ENCODE peak calls at places on chromosomes 3 and 15, in seven cellular contexts. One of them, this sample, is unnamed.

GRCh38 chr3:165635791-165636681 is 201.2 kb downstream of the BCHE start:
- DNase-seq in breast epithelium: no peak
- DNase-seq in HL-60: no peak
- DNase-seq in cardiac septum: no peak
- DNase-seq in tibial artery: no peak
- DNase-seq in activated gamma-delta T cell treated with Interleukin-2 at 50 U/mL for 16 hours: no peak
- DNase-seq in EH: no peak
- DNase-seq in this sample: no peak

GRCh38 chr3:171327441-171328174 is 132.6 kb downstream of the TNIK start:
- DNase-seq in activated gamma-delta T cell treated with Interleukin-2 at 50 U/mL for 16 hours: no peak
- DNase-seq in tibial artery: no peak
- DNase-seq in EH: no peak
- DNase-seq in cardiac septum: no peak
- DNase-seq in HL-60: no peak
- DNase-seq in breast epithelium: no peak
- DNase-seq in this sample: no peak

GRCh38 chr3:63303238-63303637 is 25.1 kb downstream of the SYNPR start:
- DNase-seq in HL-60: no peak
- DNase-seq in EH: no peak
- DNase-seq in tibial artery: no peak
- DNase-seq in cardiac septum: no peak
- DNase-seq in activated gamma-delta T cell treated with Interleukin-2 at 50 U/mL for 16 hours: no peak
- DNase-seq in breast epithelium: no peak
- DNase-seq in this sample: no peak

GRCh38 chr3:65836047-65836446 is 202.7 kb downstream of the MAGI1 start:
- DNase-seq in tibial artery: no peak
- DNase-seq in EH: peak
- DNase-seq in activated gamma-delta T cell treated with Interleukin-2 at 50 U/mL for 16 hours: no peak
- DNase-seq in breast epithelium: no peak
- DNase-seq in HL-60: no peak
- DNase-seq in cardiac septum: no peak
- DNase-seq in this sample: no peak

GRCh38 chr15:25689592-25689991 is 173.5 kb downstream of the ATP10A start:
- DNase-seq in cardiac septum: peak
- DNase-seq in breast epithelium: peak
- DNase-seq in activated gamma-delta T cell treated with Interleukin-2 at 50 U/mL for 16 hours: no peak
- DNase-seq in HL-60: no peak
- DNase-seq in tibial artery: peak
- DNase-seq in EH: no peak
- DNase-seq in this sample: no peak

GRCh38 chr15:67105065-67105951 is 39.9 kb downstream of the SMAD3 start:
- DNase-seq in HL-60: no peak
- DNase-seq in activated gamma-delta T cell treated with Interleukin-2 at 50 U/mL for 16 hours: no peak
- DNase-seq in breast epithelium: no peak
- DNase-seq in cardiac septum: no peak
- DNase-seq in tibial artery: peak
- DNase-seq in EH: peak
- DNase-seq in this sample: peak

GRCh38 chr3:153209596-153209995 is 47.6 kb downstream of the RAP2B start:
- DNase-seq in activated gamma-delta T cell treated with Interleukin-2 at 50 U/mL for 16 hours: no peak
- DNase-seq in EH: peak
- DNase-seq in tibial artery: peak
- DNase-seq in breast epithelium: no peak
- DNase-seq in HL-60: peak
- DNase-seq in cardiac septum: peak
- DNase-seq in this sample: no peak

GRCh38 chr3:161148832-161149475 is 43.8 kb upstream of the B3GALNT1 start:
- DNase-seq in cardiac septum: no peak
- DNase-seq in tibial artery: no peak
- DNase-seq in EH: peak
- DNase-seq in HL-60: no peak
- DNase-seq in activated gamma-delta T cell treated with Interleukin-2 at 50 U/mL for 16 hours: no peak
- DNase-seq in breast epithelium: no peak
- DNase-seq in this sample: no peak

GRCh38 chr3:81531256-81531655 is 230.2 kb downstream of the GBE1 start:
- DNase-seq in activated gamma-delta T cell treated with Interleukin-2 at 50 U/mL for 16 hours: no peak
- DNase-seq in tibial artery: no peak
- DNase-seq in EH: no peak
- DNase-seq in breast epithelium: no peak
- DNase-seq in HL-60: no peak
- DNase-seq in cardiac septum: no peak
- DNase-seq in this sample: no peak

GRCh38 chr3:50612234-50612972 is 829 bp upstream of the CISH start:
- DNase-seq in HL-60: no peak
- DNase-seq in breast epithelium: no peak
- DNase-seq in tibial artery: no peak
- DNase-seq in cardiac septum: no peak
- DNase-seq in activated gamma-delta T cell treated with Interleukin-2 at 50 U/mL for 16 hours: no peak
- DNase-seq in EH: no peak
- DNase-seq in this sample: no peak

GRCh38 chr3:183506674-183507290 is 48.7 kb downstream of the KLHL6 start:
- DNase-seq in breast epithelium: no peak
- DNase-seq in EH: peak
- DNase-seq in activated gamma-delta T cell treated with Interleukin-2 at 50 U/mL for 16 hours: no peak
- DNase-seq in cardiac septum: no peak
- DNase-seq in HL-60: peak
- DNase-seq in tibial artery: no peak
- DNase-seq in this sample: peak

GRCh38 chr3:119662604-119663377 is 2.4 kb upstream of the POPDC2 start:
- DNase-seq in tibial artery: no peak
- DNase-seq in breast epithelium: no peak
- DNase-seq in HL-60: no peak
- DNase-seq in EH: peak
- DNase-seq in activated gamma-delta T cell treated with Interleukin-2 at 50 U/mL for 16 hours: no peak
- DNase-seq in cardiac septum: no peak
- DNase-seq in this sample: no peak

GRCh38 chr3:52090131-52090548 is 33.8 kb upstream of the DUSP7 start:
- DNase-seq in HL-60: no peak
- DNase-seq in EH: peak
- DNase-seq in cardiac septum: no peak
- DNase-seq in breast epithelium: no peak
- DNase-seq in activated gamma-delta T cell treated with Interleukin-2 at 50 U/mL for 16 hours: no peak
- DNase-seq in tibial artery: peak
- DNase-seq in this sample: no peak

GRCh38 chr3:107861904-107862303 is 228.9 kb downstream of the CD47 start:
- DNase-seq in activated gamma-delta T cell treated with Interleukin-2 at 50 U/mL for 16 hours: no peak
- DNase-seq in HL-60: no peak
- DNase-seq in cardiac septum: no peak
- DNase-seq in EH: no peak
- DNase-seq in tibial artery: no peak
- DNase-seq in breast epithelium: no peak
- DNase-seq in this sample: no peak

GRCh38 chr3:119700269-119700919 is 2.4 kb upstream of the CFAP91 start:
- DNase-seq in breast epithelium: no peak
- DNase-seq in cardiac septum: no peak
- DNase-seq in EH: peak
- DNase-seq in activated gamma-delta T cell treated with Interleukin-2 at 50 U/mL for 16 hours: no peak
- DNase-seq in HL-60: peak
- DNase-seq in tibial artery: no peak
- DNase-seq in this sample: no peak

This sample was measured in tibial nerve.